ENCODE peak calls at places on chromosomes 13 and 19, in six cellular contexts. One of them, this sample, is unnamed.

GRCh38 chr19:1161716-1162115 is 12.4 kb downstream of the SBNO2 start:
- DNase-seq in GM23338: no peak
- DNase-seq in vagina: no peak
- DNase-seq in stomach: peak
- DNase-seq in SK-N-MC: no peak
- DNase-seq in SK-N-SH: no peak
- DNase-seq in this sample: no peak

GRCh38 chr19:17322854-17323253 is 11.8 kb downstream of the ANO8 start:
- DNase-seq in GM23338: no peak
- DNase-seq in vagina: no peak
- DNase-seq in stomach: no peak
- DNase-seq in SK-N-MC: no peak
- DNase-seq in SK-N-SH: peak
- DNase-seq in this sample: no peak

GRCh38 chr13:74129500-74130144 is 4.6 kb downstream of the KLF12 start:
- DNase-seq in GM23338: no peak
- DNase-seq in vagina: no peak
- DNase-seq in stomach: no peak
- DNase-seq in SK-N-MC: peak
- DNase-seq in SK-N-SH: no peak
- DNase-seq in this sample: no peak

GRCh38 chr13:60431108-60431700 is 34.2 kb downstream of the TDRD3 start:
- DNase-seq in GM23338: peak
- DNase-seq in vagina: no peak
- DNase-seq in stomach: no peak
- DNase-seq in SK-N-MC: peak
- DNase-seq in SK-N-SH: peak
- DNase-seq in this sample: no peak

GRCh38 chr19:41706741-41707501 is 1.5 kb upstream of the CEACAM5 start:
- DNase-seq in GM23338: peak
- DNase-seq in vagina: no peak
- DNase-seq in stomach: peak
- DNase-seq in SK-N-MC: no peak
- DNase-seq in SK-N-SH: peak
- DNase-seq in this sample: peak

GRCh38 chr19:20397292-20397691 is 168.3 kb downstream of the ZNF737 start:
- DNase-seq in GM23338: no peak
- DNase-seq in vagina: no peak
- DNase-seq in stomach: no peak
- DNase-seq in SK-N-MC: no peak
- DNase-seq in SK-N-SH: no peak
- DNase-seq in this sample: no peak

GRCh38 chr13:42272776-42273175 is 824 bp downstream of the AKAP11 start:
- DNase-seq in GM23338: no peak
- DNase-seq in vagina: no peak
- DNase-seq in stomach: no peak
- DNase-seq in SK-N-MC: no peak
- DNase-seq in SK-N-SH: no peak
- DNase-seq in this sample: no peak

GRCh38 chr13:39273953-39274352 is 235.7 kb downstream of the NHLRC3 start:
- DNase-seq in GM23338: peak
- DNase-seq in vagina: no peak
- DNase-seq in stomach: peak
- DNase-seq in SK-N-MC: no peak
- DNase-seq in SK-N-SH: no peak
- DNase-seq in this sample: no peak

GRCh38 chr19:40380199-40381037 is 9.6 kb downstream of the HIPK4 start:
- DNase-seq in GM23338: no peak
- DNase-seq in vagina: no peak
- DNase-seq in stomach: no peak
- DNase-seq in SK-N-MC: no peak
- DNase-seq in SK-N-SH: peak
- DNase-seq in this sample: no peak

GRCh38 chr19:33804021-33804799 is 7.5 kb downstream of the KCTD15 start:
- DNase-seq in GM23338: no peak
- DNase-seq in vagina: no peak
- DNase-seq in stomach: peak
- DNase-seq in SK-N-MC: no peak
- DNase-seq in SK-N-SH: no peak
- DNase-seq in this sample: no peak

GRCh38 chr19:13859361-13859880 is 17.5 kb upstream of the NANOS3 start:
- DNase-seq in GM23338: no peak
- DNase-seq in vagina: no peak
- DNase-seq in stomach: no peak
- DNase-seq in SK-N-MC: no peak
- DNase-seq in SK-N-SH: peak
- DNase-seq in this sample: no peak

GRCh38 chr19:2490659-2491058 is 14.7 kb downstream of the GADD45B start:
- DNase-seq in GM23338: no peak
- DNase-seq in vagina: no peak
- DNase-seq in stomach: no peak
- DNase-seq in SK-N-MC: no peak
- DNase-seq in SK-N-SH: no peak
- DNase-seq in this sample: no peak

GRCh38 chr19:33175886-33176669 is 18.1 kb upstream of the LRP3 start:
- DNase-seq in GM23338: no peak
- DNase-seq in vagina: no peak
- DNase-seq in stomach: no peak
- DNase-seq in SK-N-MC: no peak
- DNase-seq in SK-N-SH: peak
- DNase-seq in this sample: no peak

GRCh38 chr19:44590245-44591059 is 22.9 kb upstream of the IGSF23 start:
- DNase-seq in GM23338: no peak
- DNase-seq in vagina: no peak
- DNase-seq in stomach: no peak
- DNase-seq in SK-N-MC: no peak
- DNase-seq in SK-N-SH: no peak
- DNase-seq in this sample: no peak

GRCh38 chr13:58977085-58977484 is 1186.6 kb downstream of the DIAPH3 start:
- DNase-seq in GM23338: no peak
- DNase-seq in vagina: no peak
- DNase-seq in stomach: no peak
- DNase-seq in SK-N-MC: no peak
- DNase-seq in SK-N-SH: no peak
- DNase-seq in this sample: no peak

GRCh38 chr13:58985845-58986244 is 1177.9 kb downstream of the DIAPH3 start:
- DNase-seq in GM23338: no peak
- DNase-seq in vagina: no peak
- DNase-seq in stomach: no peak
- DNase-seq in SK-N-MC: no peak
- DNase-seq in SK-N-SH: no peak
- DNase-seq in this sample: no peak

GRCh38 chr13:58979851-58980250 is 1183.9 kb downstream of the DIAPH3 start:
- DNase-seq in GM23338: no peak
- DNase-seq in vagina: no peak
- DNase-seq in stomach: no peak
- DNase-seq in SK-N-MC: no peak
- DNase-seq in SK-N-SH: no peak
- DNase-seq in this sample: no peak
- TF ChIP-seq POLR2AphosphoS5 in GM23338: no peak
- TF ChIP-seq POLR2AphosphoS5 in vagina: no peak
- TF ChIP-seq POLR2AphosphoS5 in stomach: no peak
- TF ChIP-seq POLR2AphosphoS5 in SK-N-MC: no peak
- TF ChIP-seq POLR2AphosphoS5 in SK-N-SH: no peak
- TF ChIP-seq POLR2AphosphoS5 in this sample: no peak

GRCh38 chr19:38953677-38954076 is 21.9 kb downstream of the FBXO17 start:
- DNase-seq in GM23338: no peak
- DNase-seq in vagina: no peak
- DNase-seq in stomach: no peak
- DNase-seq in SK-N-MC: no peak
- DNase-seq in SK-N-SH: no peak
- DNase-seq in this sample: no peak

GRCh38 chr19:38951187-38951586 is 20.4 kb downstream of the MRPS12 start:
- DNase-seq in GM23338: no peak
- DNase-seq in vagina: no peak
- DNase-seq in stomach: no peak
- DNase-seq in SK-N-MC: no peak
- DNase-seq in SK-N-SH: no peak
- DNase-seq in this sample: no peak

GRCh38 chr19:38956264-38956663 is 19.3 kb downstream of the FBXO17 start:
- DNase-seq in GM23338: no peak
- DNase-seq in vagina: no peak
- DNase-seq in stomach: no peak
- DNase-seq in SK-N-MC: no peak
- DNase-seq in SK-N-SH: no peak
- DNase-seq in this sample: no peak

GRCh38 chr19:38949580-38950367 is 19.0 kb downstream of the MRPS12 start:
- DNase-seq in GM23338: peak
- DNase-seq in vagina: no peak
- DNase-seq in stomach: peak
- DNase-seq in SK-N-MC: peak
- DNase-seq in SK-N-SH: peak
- DNase-seq in this sample: peak

DNA sequence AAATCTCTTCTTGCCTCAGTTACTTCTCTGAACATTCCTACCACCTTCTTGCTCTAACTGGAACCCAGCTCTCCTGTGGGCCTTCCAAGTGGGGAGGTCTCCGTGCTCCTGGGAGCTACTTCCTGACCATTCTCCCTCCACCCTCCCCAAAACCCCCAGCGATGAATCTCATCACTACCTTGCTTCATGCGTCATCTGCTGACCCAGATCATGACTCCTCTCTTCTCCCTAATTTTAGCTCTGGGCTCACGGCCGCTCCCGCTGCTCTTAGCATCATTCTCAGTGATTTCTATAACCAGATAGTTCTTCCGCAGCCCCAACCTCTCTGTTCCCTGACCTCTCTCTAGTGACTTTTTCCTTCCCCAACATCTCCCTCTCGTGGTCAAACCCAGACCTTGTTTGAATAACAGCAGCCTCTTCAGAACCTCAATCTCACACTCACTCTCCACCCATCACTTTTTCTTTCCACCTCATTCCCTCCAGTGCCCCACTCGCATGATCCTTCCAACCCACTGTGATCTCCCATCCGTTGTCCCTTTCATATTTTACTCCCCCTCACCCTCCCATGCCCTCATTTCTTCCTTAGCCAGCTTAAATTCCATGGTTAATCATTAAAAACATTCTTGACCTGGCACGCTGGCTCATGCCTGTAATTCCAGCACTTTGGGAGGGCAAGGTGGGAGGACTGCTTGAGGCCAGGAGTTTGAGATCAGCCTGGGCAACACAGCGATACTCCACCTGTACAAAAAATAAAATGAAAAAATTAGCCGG is 21.8 kb downstream of the MRPS12 start:
- DNase-seq in GM23338: peak
- DNase-seq in vagina: no peak
- DNase-seq in stomach: peak
- DNase-seq in SK-N-MC: no peak
- DNase-seq in SK-N-SH: no peak
- DNase-seq in this sample: peak
- TF ChIP-seq POLR2AphosphoS5 in GM23338: no peak
- TF ChIP-seq POLR2AphosphoS5 in vagina: no peak
- TF ChIP-seq POLR2AphosphoS5 in stomach: no peak
- TF ChIP-seq POLR2AphosphoS5 in SK-N-MC: no peak
- TF ChIP-seq POLR2AphosphoS5 in SK-N-SH: no peak
- TF ChIP-seq POLR2AphosphoS5 in this sample: no peak

DNA sequence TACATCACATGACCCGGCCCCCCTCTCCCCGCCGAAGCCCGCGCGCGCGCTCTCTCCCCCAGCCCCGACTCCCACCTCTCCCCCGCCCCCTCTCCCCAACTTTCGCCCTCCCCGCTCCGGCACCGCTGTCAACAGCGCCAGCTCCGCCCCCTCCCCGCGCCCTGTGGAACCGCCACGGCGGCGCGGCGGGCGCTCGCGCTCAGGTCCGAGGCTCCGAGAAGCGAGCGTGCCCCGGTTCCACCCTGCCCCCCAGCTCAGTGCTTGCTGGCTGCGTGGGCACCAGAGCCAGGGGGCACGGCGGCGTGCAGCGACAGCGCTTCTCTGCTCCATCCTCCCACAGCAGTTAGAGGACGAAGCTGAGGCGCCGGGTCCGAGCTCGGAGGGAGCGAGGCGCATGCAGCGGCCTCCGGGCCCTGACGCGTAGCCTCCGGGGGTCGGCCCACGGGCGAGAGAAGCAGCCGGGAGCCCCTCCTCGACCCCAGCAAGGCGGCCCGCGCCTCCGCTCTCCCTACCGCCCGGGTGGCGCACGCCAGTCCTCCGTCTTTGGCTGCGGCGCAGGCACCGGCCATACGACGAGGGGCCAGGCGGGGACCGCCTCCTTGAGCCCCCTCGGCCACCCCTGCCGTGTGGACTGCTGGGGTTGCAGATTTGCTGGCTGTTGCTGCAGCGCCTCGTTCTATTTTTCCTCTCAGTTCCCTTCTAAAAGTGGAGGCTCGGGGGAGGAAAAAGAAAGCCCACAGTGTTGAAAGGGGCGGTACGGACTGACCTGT is 109.5 kb downstream of the KCNRG start:
- DNase-seq in GM23338: peak
- DNase-seq in vagina: no peak
- DNase-seq in stomach: peak
- DNase-seq in SK-N-MC: no peak
- DNase-seq in SK-N-SH: peak
- DNase-seq in this sample: peak
- TF ChIP-seq POLR2AphosphoS5 in GM23338: no peak
- TF ChIP-seq POLR2AphosphoS5 in vagina: peak
- TF ChIP-seq POLR2AphosphoS5 in stomach: no peak
- TF ChIP-seq POLR2AphosphoS5 in SK-N-MC: peak
- TF ChIP-seq POLR2AphosphoS5 in SK-N-SH: no peak
- TF ChIP-seq POLR2AphosphoS5 in this sample: no peak

GRCh38 chr13:91482427-91482826 is 84.0 kb downstream of the GPC5 start:
- DNase-seq in GM23338: no peak
- DNase-seq in vagina: no peak
- DNase-seq in stomach: no peak
- DNase-seq in SK-N-MC: peak
- DNase-seq in SK-N-SH: peak
- DNase-seq in this sample: no peak
- TF ChIP-seq POLR2AphosphoS5 in GM23338: no peak
- TF ChIP-seq POLR2AphosphoS5 in vagina: no peak
- TF ChIP-seq POLR2AphosphoS5 in stomach: no peak
- TF ChIP-seq POLR2AphosphoS5 in SK-N-MC: no peak
- TF ChIP-seq POLR2AphosphoS5 in SK-N-SH: no peak
- TF ChIP-seq POLR2AphosphoS5 in this sample: no peak

DNA sequence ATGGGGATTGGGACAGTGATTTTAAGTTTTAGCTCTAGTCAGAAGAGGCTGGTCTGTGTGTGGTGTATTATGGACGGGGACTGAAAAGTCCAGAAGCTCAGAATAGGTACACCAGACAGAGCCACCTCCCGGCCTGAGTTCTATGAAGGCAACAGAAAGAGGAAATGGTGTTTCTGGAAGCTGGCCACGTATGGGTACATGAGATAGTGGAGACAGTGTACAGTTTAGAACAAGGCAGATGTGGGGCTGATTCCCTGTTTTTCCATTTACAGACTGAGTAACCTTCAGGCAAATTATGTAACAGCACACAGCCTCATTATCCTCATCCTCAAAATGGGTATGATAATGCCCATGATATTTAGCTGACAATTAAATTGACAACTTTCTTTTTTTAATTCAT is 1.3 kb downstream of the ZNF175 start:
- DNase-seq in GM23338: no peak
- DNase-seq in vagina: no peak
- DNase-seq in stomach: no peak
- DNase-seq in SK-N-MC: no peak
- DNase-seq in SK-N-SH: no peak
- DNase-seq in this sample: no peak
- TF ChIP-seq POLR2AphosphoS5 in GM23338: no peak
- TF ChIP-seq POLR2AphosphoS5 in vagina: no peak
- TF ChIP-seq POLR2AphosphoS5 in stomach: no peak
- TF ChIP-seq POLR2AphosphoS5 in SK-N-MC: no peak
- TF ChIP-seq POLR2AphosphoS5 in SK-N-SH: no peak
- TF ChIP-seq POLR2AphosphoS5 in this sample: no peak

This sample was measured in GM12891.